ENCODE peak calls at places on chromosome 12, in ten cellular contexts. S is esophagus squamous epithelium; K is IMR-90; Z is dorsolateral prefrontal cortex; E is tibial artery; Q is psoas muscle; M is cardiac muscle cell; L is CD8-positive, alpha-beta T cell; W is uterus; U is K562. D is an unnamed sample. For H3K27me3, the result is how much of the 10 kb centered on the place peaks cover.

GRCh38 chr12:7207866-7208612 is 18.6 kb downstream of the PEX5 start:
- DNase-seq in S (no peak), K (no peak), Z (no peak), E (no peak), Q (peak), M (no peak), L (no peak), W (no peak), U (no peak), D (no peak)

GRCh38 chr12:106188249-106188648 is 49.5 kb upstream of the NUAK1 start:
- DNase-seq in S (no peak), K (no peak), Z (no peak), E (no peak), Q (no peak), M (no peak), L (no peak), W (no peak), U (no peak), D (no peak)

GRCh38 chr12:39236994-39237393 is 205.9 kb downstream of the KIF21A start:
- DNase-seq in S (no peak), K (no peak), Z (no peak), E (no peak), Q (no peak), M (no peak), L (no peak), W (no peak), U (no peak), D (no peak)

GRCh38 chr12:117853600-117853999 is 115.2 kb downstream of the KSR2 start:
- DNase-seq in S (no peak), K (no peak), Z (no peak), E (no peak), Q (no peak), M (no peak), L (no peak), W (no peak), U (no peak), D (no peak)

GRCh38 chr12:46207644-46208043 is 61.2 kb downstream of the SLC38A1 start:
- DNase-seq in S (no peak), K (no peak), Z (no peak), E (no peak), Q (no peak), M (no peak), L (no peak), W (no peak), U (no peak), D (no peak)

GRCh38 chr12:123546281-123546680 is 12.8 kb upstream of the RILPL1 start:
- DNase-seq in S (no peak), K (peak), Z (no peak), E (no peak), Q (no peak), M (no peak), L (no peak), W (no peak), U (no peak), D (no peak)

GRCh38 chr12:132429932-132430643 is 59.9 kb upstream of the FBRSL1 start:
- DNase-seq in S (no peak), K (no peak), Z (no peak), E (no peak), Q (no peak), M (no peak), L (peak), W (no peak), U (peak), D (peak)

GRCh38 chr12:47071241-47071852 is 8.1 kb upstream of the PCED1B start:
- DNase-seq in S (no peak), K (no peak), Z (no peak), E (no peak), Q (no peak), M (peak), L (no peak), W (no peak), U (peak), D (no peak)

GRCh38 chr12:107509421-107509820 is 176.2 kb upstream of the PWP1 start:
- DNase-seq in S (no peak), K (no peak), Z (no peak), E (no peak), Q (no peak), M (no peak), L (no peak), W (no peak), U (no peak), D (no peak)

GRCh38 chr12:131421506-131422184 is 289.2 kb upstream of the SFSWAP start:
- DNase-seq in S (no peak), K (no peak), Z (no peak), E (no peak), Q (no peak), M (no peak), L (no peak), W (no peak), U (no peak), D (no peak)

GRCh38 chr12:66187016-66187415 is 2.0 kb upstream of the IRAK3 start:
- DNase-seq in S (no peak), K (no peak), Z (no peak), E (no peak), Q (no peak), M (no peak), L (no peak), W (no peak), U (no peak), D (no peak)

GRCh38 chr12:93378373-93379310 is 917 bp downstream of the NUDT4 start:
- DNase-seq in S (no peak), K (peak), Z (no peak), E (peak), Q (peak), M (no peak), L (peak), W (peak), U (peak), D (peak)

GRCh38 chr12:25783566-25783965 is 174.9 kb upstream of the RASSF8 start:
- DNase-seq in S (no peak), K (no peak), Z (no peak), E (no peak), Q (no peak), M (no peak), L (no peak), W (no peak), U (no peak), D (no peak)

GRCh38 chr12:19833775-19834501 is 394.6 kb downstream of the AEBP2 start:
- DNase-seq in S (no peak), K (peak), Z (no peak), E (no peak), Q (no peak), M (no peak), L (no peak), W (no peak), U (no peak), D (no peak)

GRCh38 chr12:6390084-6390799 is 6.3 kb downstream of the LTBR start:
- DNase-seq in S (no peak), K (no peak), Z (no peak), E (no peak), Q (no peak), M (no peak), L (no peak), W (no peak), U (no peak), D (no peak)

GRCh38 chr12:2678416-2678815 is 116.4 kb upstream of the FKBP4 start:
- DNase-seq in S (no peak), K (no peak), Z (no peak), E (no peak), Q (no peak), M (no peak), L (no peak), W (peak), U (no peak), D (no peak)

GRCh38 chr12:64142382-64142781 is 79.7 kb downstream of the KICS2 start:
- DNase-seq in S (no peak), K (no peak), Z (no peak), E (no peak), Q (no peak), M (no peak), L (no peak), W (no peak), U (no peak), D (no peak)

GRCh38 chr12:68560823-68561422 is 49.8 kb upstream of the RAP1B start:
- DNase-seq in S (no peak), K (peak), Z (no peak), E (no peak), Q (no peak), M (no peak), L (no peak), W (no peak), U (no peak), D (no peak)

GRCh38 chr12:124352839-124353238 is 57.9 kb downstream of the RFLNA start:
- DNase-seq in S (no peak), K (no peak), Z (no peak), E (no peak), Q (no peak), M (peak), L (no peak), W (no peak), U (peak), D (peak)

GRCh38 chr12:10641735-10642500 is 28.5 kb upstream of the MAGOHB start:
- DNase-seq in S (no peak), K (peak), Z (no peak), E (no peak), Q (no peak), M (no peak), L (no peak), W (no peak), U (no peak), D (no peak)

GRCh38 chr12:123602651-123603195 is 824 bp downstream of the DDX55 start:
- DNase-seq in S (no peak), K (no peak), Z (no peak), E (no peak), Q (no peak), M (no peak), L (no peak), W (no peak), U (no peak), D (no peak)

GRCh38 chr12:49872781-49873181 is 29.9 kb upstream of the BCDIN3D start:
- DNase-seq in S (no peak), K (peak), Z (peak), E (no peak), Q (no peak), M (no peak), L (no peak), W (peak), U (no peak), D (no peak)

GRCh38 chr12:5037795-5038357 is 5.8 kb upstream of the KCNA5 start:
- DNase-seq in S (no peak), K (no peak), Z (no peak), E (no peak), Q (no peak), M (no peak), L (no peak), W (no peak), U (no peak), D (no peak)

GRCh38 chr12:15590180-15590826 is 198.9 kb downstream of the EPS8 start:
- DNase-seq in S (no peak), K (peak), Z (peak), E (no peak), Q (no peak), M (peak), L (peak), W (peak), U (peak), D (no peak)

GRCh38 chr12:2243275-2243674 is 190.5 kb downstream of the CACNA1C start:
- DNase-seq in S (no peak), K (peak), Z (no peak), E (no peak), Q (no peak), M (no peak), L (no peak), W (no peak), U (no peak), D (no peak)

GRCh38 chr12:108831309-108831991 is 25.9 kb downstream of the SSH1 start:
- DNase-seq in S (no peak), K (no peak), Z (no peak), E (no peak), Q (no peak), M (no peak), L (no peak), W (no peak), U (no peak), D (peak)

GRCh38 chr12:121812320-121812871 is 8.6 kb downstream of the SETD1B start:
- DNase-seq in S (no peak), K (peak), Z (peak), E (peak), Q (peak), M (peak), L (no peak), W (peak), U (peak), D (peak)

GRCh38 chr12:90883456-90883855 is 71.5 kb downstream of the CCER1 start:
- DNase-seq in S (no peak), K (no peak), Z (no peak), E (no peak), Q (no peak), M (no peak), L (no peak), W (no peak), U (no peak), D (no peak)

GRCh38 chr12:128606970-128607369 is 216.8 kb downstream of the SLC15A4 start:
- DNase-seq in S (no peak), K (no peak), Z (no peak), E (no peak), Q (no peak), M (no peak), L (no peak), W (no peak), U (no peak), D (no peak)
- TF ChIP-seq CTCF in S (no peak), K (no peak), Z (no peak), E (no peak), Q (no peak), M (no peak), L (no peak), W (no peak), U (no peak), D (no peak)

GRCh38 chr12:30811966-30812365 is 57.2 kb upstream of the CAPRIN2 start:
- DNase-seq in S (no peak), K (no peak), Z (no peak), E (no peak), Q (no peak), M (no peak), L (no peak), W (no peak), U (no peak), D (no peak)

GRCh38 chr12:30806989-30807694 is 52.4 kb upstream of the CAPRIN2 start:
- DNase-seq in S (no peak), K (peak), Z (no peak), E (no peak), Q (no peak), M (peak), L (no peak), W (no peak), U (peak), D (no peak)

GRCh38 chr12:30810918-30811317 is 56.2 kb upstream of the CAPRIN2 start:
- DNase-seq in S (no peak), K (no peak), Z (no peak), E (no peak), Q (no peak), M (no peak), L (no peak), W (no peak), U (no peak), D (no peak)

GRCh38 chr12:30805959-30806358 is 51.2 kb upstream of the CAPRIN2 start:
- DNase-seq in S (no peak), K (no peak), Z (no peak), E (no peak), Q (no peak), M (no peak), L (no peak), W (no peak), U (no peak), D (no peak)

DNA sequence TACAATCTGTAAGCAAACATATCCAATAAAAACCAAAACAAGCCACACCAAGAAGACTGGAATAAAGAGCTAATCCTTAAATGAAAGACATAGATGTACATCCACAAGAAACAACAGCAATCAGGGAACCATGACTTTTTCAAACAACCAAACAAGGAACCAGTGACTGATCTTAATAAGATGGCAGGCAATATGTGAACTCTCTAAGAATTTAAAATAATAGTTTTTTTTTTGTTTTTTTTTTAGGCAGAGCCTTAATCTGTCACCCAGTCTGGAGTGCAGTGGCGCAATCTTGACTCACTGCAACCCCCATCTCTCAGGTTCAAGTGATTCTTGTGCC is 52.9 kb upstream of the CAPRIN2 start:
- DNase-seq in S (no peak), K (no peak), Z (no peak), E (no peak), Q (no peak), M (no peak), L (no peak), W (no peak), U (no peak), D (no peak)
- H3K27me3 ChIP-seq in S (under half), K (under half), Z (under half), E (under half), Q (under half), M (under half), L (under half), W (under half), U (under half), D (under half)

GRCh38 chr12:116525418-116526001 is 33.7 kb upstream of the MAP1LC3B2 start:
- DNase-seq in S (no peak), K (peak), Z (no peak), E (peak), Q (peak), M (no peak), L (no peak), W (peak), U (no peak), D (no peak)

GRCh38 chr12:116524311-116524710 is 34.9 kb upstream of the MAP1LC3B2 start:
- DNase-seq in S (no peak), K (no peak), Z (no peak), E (no peak), Q (no peak), M (no peak), L (no peak), W (no peak), U (no peak), D (no peak)

GRCh38 chr12:116528498-116528897 is 30.7 kb upstream of the MAP1LC3B2 start:
- DNase-seq in S (no peak), K (no peak), Z (no peak), E (no peak), Q (no peak), M (no peak), L (no peak), W (no peak), U (no peak), D (no peak)

GRCh38 chr12:116528067-116528466 is 31.1 kb upstream of the MAP1LC3B2 start:
- DNase-seq in S (no peak), K (peak), Z (no peak), E (no peak), Q (no peak), M (no peak), L (no peak), W (no peak), U (no peak), D (no peak)

DNA sequence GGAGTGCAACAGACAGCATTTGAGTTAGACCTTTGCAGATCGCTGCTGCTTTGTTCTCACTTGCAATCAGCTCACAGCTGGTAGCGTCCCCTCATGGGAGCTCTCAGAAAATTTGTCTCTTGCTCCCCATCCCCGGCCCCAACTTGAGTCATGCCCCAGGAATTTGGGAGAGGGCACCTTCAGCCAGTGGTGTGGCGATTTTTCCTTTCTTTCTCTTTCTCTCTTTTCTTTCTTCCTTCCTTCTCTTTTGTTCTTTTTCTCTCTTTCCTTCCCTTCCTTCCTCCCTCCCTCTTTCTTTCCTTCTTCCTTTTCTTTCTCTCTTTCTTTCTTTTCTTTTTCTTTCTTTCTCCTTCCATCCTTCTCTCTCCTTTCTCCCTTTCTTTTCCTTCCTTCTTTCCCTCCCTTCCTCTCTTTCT is 34.2 kb upstream of the MAP1LC3B2 start:
- DNase-seq in S (no peak), K (peak), Z (no peak), E (no peak), Q (no peak), M (no peak), L (no peak), W (peak), U (no peak), D (no peak)
- TF ChIP-seq CTCF in S (no peak), K (peak), Z (no peak), E (no peak), Q (no peak), M (peak), L (no peak), W (no peak), U (no peak), D (no peak)

GRCh38 chr12:54195080-54195479 is 6.3 kb upstream of the SMUG1 start:
- DNase-seq in S (no peak), K (no peak), Z (no peak), E (no peak), Q (no peak), M (no peak), L (no peak), W (no peak), U (no peak), D (no peak)

GRCh38 chr12:54199034-54199433 is 10.2 kb upstream of the SMUG1 start:
- DNase-seq in S (no peak), K (no peak), Z (no peak), E (no peak), Q (no peak), M (no peak), L (no peak), W (no peak), U (no peak), D (no peak)

GRCh38 chr12:54195736-54196347 is 7.1 kb upstream of the SMUG1 start:
- DNase-seq in S (no peak), K (peak), Z (no peak), E (no peak), Q (no peak), M (no peak), L (no peak), W (no peak), U (peak), D (peak)

GRCh38 chr12:54196396-54196795 is 7.6 kb upstream of the SMUG1 start:
- DNase-seq in S (no peak), K (no peak), Z (no peak), E (no peak), Q (no peak), M (no peak), L (no peak), W (no peak), U (no peak), D (no peak)

GRCh38 chr12:54197037-54197909 is 8.5 kb upstream of the SMUG1 start:
- DNase-seq in S (no peak), K (peak), Z (no peak), E (no peak), Q (peak), M (no peak), L (no peak), W (no peak), U (no peak), D (no peak)
- H3K27me3 ChIP-seq in S (under half), K (under half), Z (half or more), E (under half), Q (under half), M (half or more), L (under half), W (under half), U (under half), D (under half)

GRCh38 chr12:104457746-104458644 is 1.2 kb downstream of the CHST11 start:
- DNase-seq in S (no peak), K (no peak), Z (no peak), E (peak), Q (peak), M (peak), L (peak), W (peak), U (peak), D (peak)
- TF ChIP-seq CTCF in S (no peak), K (no peak), Z (peak), E (peak), Q (no peak), M (peak), L (no peak), W (no peak), U (no peak), D (no peak)

GRCh38 chr12:57630891-57631433 is 2.0 kb downstream of the B4GALNT1 start:
- DNase-seq in S (no peak), K (no peak), Z (no peak), E (no peak), Q (no peak), M (no peak), L (no peak), W (no peak), U (no peak), D (no peak)

GRCh38 chr12:57629897-57630471 is 3.0 kb downstream of the B4GALNT1 start:
- DNase-seq in S (no peak), K (no peak), Z (no peak), E (no peak), Q (no peak), M (no peak), L (no peak), W (no peak), U (no peak), D (no peak)

GRCh38 chr12:57631566-57632368 is 1.2 kb downstream of the B4GALNT1 start:
- DNase-seq in S (no peak), K (no peak), Z (no peak), E (peak), Q (no peak), M (no peak), L (no peak), W (no peak), U (no peak), D (no peak)

GRCh38 chr12:57632898-57633825 is at the start of gene B4GALNT1:
- DNase-seq in S (no peak), K (peak), Z (peak), E (no peak), Q (peak), M (peak), L (peak), W (peak), U (peak), D (peak)

GRCh38 chr12:57632369-57632897 is 568 bp downstream of the B4GALNT1 start:
- DNase-seq in S (no peak), K (no peak), Z (no peak), E (no peak), Q (no peak), M (no peak), L (no peak), W (no peak), U (peak), D (no peak)
- H3K27me3 ChIP-seq in S (under half), K (under half), Z (under half), E (under half), Q (under half), M (half or more), L (under half), W (under half), U (under half), D (half or more)

D was measured in lower lobe of right lung.